ENCODE peak calls at places on chromosome 20, in seven cellular contexts. F is heart right ventricle; I is upper lobe of right lung; D is effector memory CD4-positive, alpha-beta T cell; E is PC-9; U is CD4-positive, alpha-beta memory T cell; G is CD8-positive, alpha-beta memory T cell. L is an unnamed sample. For H3K4me1, the result is how much of the 10 kb centered on the place peaks cover.

GRCh38 chr20:35699914-35700624 is 864 bp downstream of the ROMO1 start:
- DNase-seq in I (no peak), G (no peak), D (no peak), E (no peak), U (no peak), F (no peak), L (no peak)

GRCh38 chr20:31843288-31843687 is 2.1 kb downstream of the FOXS1 start:
- DNase-seq in U (no peak), E (no peak), D (no peak), F (no peak), G (no peak), I (no peak), L (no peak)

GRCh38 chr20:50149481-50150254 is 3.9 kb downstream of the PEDS1 start:
- DNase-seq in U (no peak), G (no peak), E (no peak), D (no peak), I (no peak), F (no peak), L (no peak)

GRCh38 chr20:34516874-34517542 is 786 bp downstream of the DYNLRB1 start:
- DNase-seq in F (no peak), E (no peak), U (peak), D (peak), I (peak), G (peak), L (no peak)

GRCh38 chr20:11905460-11906150 is 12.1 kb upstream of the BTBD3 start:
- DNase-seq in E (no peak), F (no peak), I (no peak), U (no peak), D (no peak), G (no peak), L (no peak)

GRCh38 chr20:14902432-14903089 is 565.1 kb upstream of the FLRT3 start:
- DNase-seq in G (no peak), E (no peak), I (no peak), D (no peak), F (no peak), U (no peak), L (no peak)

GRCh38 chr20:9686001-9686400 is 152.9 kb downstream of the PAK5 start:
- DNase-seq in F (no peak), G (no peak), E (no peak), I (no peak), U (no peak), D (no peak), L (no peak)

GRCh38 chr20:63463400-63464288 is 8.8 kb downstream of the KCNQ2 start:
- DNase-seq in G (no peak), D (no peak), F (no peak), I (no peak), E (no peak), U (no peak), L (no peak)

GRCh38 chr20:1328680-1329330 is at the start of gene SDCBP2:
- DNase-seq in E (peak), F (peak), I (peak), G (no peak), D (no peak), U (no peak), L (no peak)

GRCh38 chr20:10047427-10047826 is 12.6 kb downstream of the ANKEF1 start:
- DNase-seq in E (no peak), I (no peak), D (no peak), U (no peak), G (no peak), F (no peak), L (no peak)

GRCh38 chr20:23118766-23119165 is 32.6 kb upstream of the CD93 start:
- DNase-seq in G (no peak), D (no peak), E (no peak), U (no peak), F (no peak), I (peak), L (no peak)

GRCh38 chr20:23116301-23117089 is 30.4 kb upstream of the CD93 start:
- DNase-seq in G (no peak), U (no peak), E (no peak), F (no peak), D (no peak), I (peak), L (peak)

GRCh38 chr20:23119456-23120216 is 33.5 kb upstream of the CD93 start:
- DNase-seq in U (no peak), I (peak), D (no peak), G (no peak), F (no peak), E (no peak), L (no peak)

GRCh38 chr20:23118144-23118543 is 32.0 kb upstream of the CD93 start:
- DNase-seq in D (no peak), G (no peak), U (no peak), E (no peak), I (peak), F (no peak), L (no peak)

DNA sequence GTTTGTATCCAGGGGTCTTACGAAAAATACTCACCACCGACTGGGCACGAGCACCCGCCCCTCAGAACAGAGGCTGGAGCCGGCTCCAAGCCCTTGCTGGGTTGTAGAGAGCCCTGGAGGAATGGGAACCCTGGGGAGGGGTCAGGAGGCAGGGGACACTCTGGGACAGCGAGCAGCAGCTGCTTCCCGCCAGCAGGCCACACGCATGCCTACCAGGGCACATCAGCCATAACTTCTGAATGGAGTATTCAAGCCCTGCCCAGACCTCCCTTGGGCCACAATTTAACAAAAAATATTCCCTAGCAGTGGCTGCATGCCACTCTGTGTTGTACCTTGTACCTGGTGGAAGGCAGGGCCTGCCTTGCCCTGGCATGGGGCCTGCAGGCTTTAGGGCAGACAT is 31.6 kb upstream of the CD93 start:
- DNase-seq in F (no peak), U (no peak), D (no peak), G (no peak), E (no peak), I (peak), L (no peak)
- H3K4me1 ChIP-seq in F (half or more), U (under half), D (under half), G (under half), E (under half), I (under half), L (under half)

GRCh38 chr20:53613748-53614147 is 20.1 kb upstream of the ZNF217 start:
- DNase-seq in G (no peak), U (no peak), I (no peak), F (no peak), E (no peak), D (no peak), L (no peak)

GRCh38 chr20:53622247-53623114 is 28.8 kb upstream of the ZNF217 start:
- DNase-seq in I (no peak), E (no peak), F (no peak), D (no peak), G (no peak), U (no peak), L (no peak)

GRCh38 chr20:53623127-53623453 is 29.5 kb upstream of the ZNF217 start:
- DNase-seq in I (no peak), G (no peak), U (no peak), D (no peak), F (no peak), E (no peak), L (no peak)

GRCh38 chr20:53621482-53622246 is 28.0 kb upstream of the ZNF217 start:
- DNase-seq in I (peak), D (no peak), G (no peak), U (no peak), F (peak), E (peak), L (peak)

GRCh38 chr20:53617791-53618489 is 24.3 kb upstream of the ZNF217 start:
- DNase-seq in E (peak), D (no peak), G (no peak), U (no peak), F (no peak), I (no peak), L (no peak)
- H3K4me1 ChIP-seq in E (under half), D (under half), G (under half), U (under half), F (under half), I (under half), L (under half)

DNA sequence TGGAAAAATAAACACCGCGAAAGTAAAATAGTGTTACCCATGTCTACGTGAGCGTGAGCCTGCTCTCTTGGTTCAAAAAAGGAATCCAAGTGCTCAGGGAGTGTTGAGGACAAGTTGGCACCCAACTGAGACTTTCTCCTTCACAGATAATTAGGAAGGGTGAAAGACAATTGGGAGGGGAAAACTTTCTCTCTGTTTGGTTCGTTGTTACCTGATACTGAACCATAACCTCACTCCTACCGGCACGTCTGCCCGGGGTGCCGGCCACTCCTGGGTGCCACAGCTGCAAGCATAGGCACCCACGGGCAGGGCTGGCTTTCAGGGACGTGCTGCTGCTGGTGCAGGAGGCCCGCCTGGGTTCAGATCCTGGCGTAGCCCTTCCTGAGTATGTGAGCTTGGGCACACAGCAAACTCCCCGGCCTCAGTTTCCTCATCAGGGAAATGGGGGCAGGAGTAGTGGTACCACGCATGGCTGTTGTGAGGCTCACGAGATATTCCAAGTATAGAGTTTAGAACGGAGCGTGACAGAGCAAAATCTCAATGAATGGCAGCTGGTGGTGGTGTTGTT is 38.2 kb upstream of the PMEPA1 start:
- DNase-seq in U (no peak), E (no peak), F (peak), I (no peak), G (no peak), D (no peak), L (no peak)
- H3K4me1 ChIP-seq in U (under half), E (under half), F (under half), I (under half), G (under half), D (under half), L (under half)

GRCh38 chr20:22387452-22387851 is 196.9 kb downstream of the FOXA2 start:
- DNase-seq in I (no peak), D (no peak), U (no peak), F (no peak), G (no peak), E (no peak), L (no peak)
- H3K4me1 ChIP-seq in I (under half), D (under half), U (under half), F (under half), G (under half), E (half or more), L (half or more)

GRCh38 chr20:53657289-53657678 is 63.6 kb upstream of the ZNF217 start:
- DNase-seq in F (no peak), U (no peak), D (no peak), I (no peak), E (no peak), G (no peak), L (no peak)
- H3K4me1 ChIP-seq in F (half or more), U (half or more), D (under half), I (under half), E (half or more), G (half or more), L (half or more)

GRCh38 chr20:19981091-19981490 is 36.1 kb upstream of the NAA20 start:
- DNase-seq in U (no peak), I (no peak), F (no peak), D (no peak), E (peak), G (no peak), L (no peak)
- H3K4me1 ChIP-seq in U (under half), I (half or more), F (half or more), D (under half), E (under half), G (under half), L (half or more)

GRCh38 chr20:47358672-47359532 is 2.4 kb upstream of the ZMYND8 start:
- DNase-seq in U (no peak), F (peak), E (peak), I (peak), D (no peak), G (no peak), L (no peak)

GRCh38 chr20:47358052-47358671 is 1.7 kb upstream of the ZMYND8 start:
- DNase-seq in U (no peak), D (no peak), I (no peak), E (no peak), F (peak), G (no peak), L (no peak)

GRCh38 chr20:47356220-47356525 is 326 bp downstream of the ZMYND8 start:
- DNase-seq in U (no peak), G (no peak), F (no peak), E (no peak), D (no peak), I (no peak), L (no peak)

GRCh38 chr20:47356526-47357295 is at the start of gene ZMYND8:
- DNase-seq in E (peak), I (peak), G (peak), F (peak), D (peak), U (peak), L (peak)

DNA sequence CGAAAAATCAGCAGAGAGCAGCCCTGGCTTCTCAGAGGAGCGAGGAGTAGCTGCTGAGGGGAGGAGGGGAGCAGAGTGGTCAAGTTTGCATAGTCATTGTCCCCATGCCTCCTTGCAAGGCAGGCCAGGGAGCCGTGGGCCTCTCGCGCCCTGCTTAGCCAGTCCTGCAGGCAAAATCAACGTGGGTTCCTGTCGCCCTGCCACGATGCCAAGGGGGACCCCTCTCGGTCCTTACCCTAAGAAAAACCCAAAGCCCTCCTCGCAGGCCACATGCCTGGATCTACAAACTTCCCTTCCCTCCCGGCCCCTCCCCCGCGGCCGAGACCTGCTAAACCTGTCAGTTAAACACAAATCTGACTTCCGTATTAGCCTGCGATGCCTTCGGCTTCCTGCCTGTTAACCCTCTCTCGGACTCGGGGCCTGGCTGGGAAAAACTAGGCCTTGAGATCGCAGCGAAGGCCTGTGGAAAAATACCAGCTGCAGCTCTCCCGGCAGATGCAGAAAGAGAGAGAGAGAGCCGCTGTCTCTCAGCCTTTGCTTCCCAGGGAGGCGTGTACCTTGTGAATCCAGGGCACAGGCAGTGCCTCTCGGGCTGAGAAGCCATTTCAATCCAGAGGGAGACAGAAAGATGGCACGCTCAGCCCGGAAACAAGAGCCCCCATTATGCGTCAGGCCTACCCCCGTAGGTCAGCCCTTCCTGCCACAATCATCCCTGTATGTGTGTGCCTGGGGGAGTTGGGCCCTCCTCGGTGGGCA is 975 bp upstream of the ZMYND8 start:
- DNase-seq in G (peak), I (peak), E (peak), D (peak), F (peak), U (peak), L (no peak)
- H3K4me1 ChIP-seq in G (half or more), I (half or more), E (half or more), D (under half), F (half or more), U (half or more), L (half or more)

GRCh38 chr20:36856196-36856595 is 19.7 kb upstream of the TLDC2 start:
- DNase-seq in D (no peak), G (no peak), U (no peak), F (no peak), I (no peak), E (no peak), L (no peak)

GRCh38 chr20:36852187-36852586 is 23.8 kb upstream of the TLDC2 start:
- DNase-seq in I (no peak), D (no peak), G (no peak), F (no peak), E (no peak), U (no peak), L (no peak)

GRCh38 chr20:36855241-36855657 is 20.7 kb upstream of the TLDC2 start:
- DNase-seq in U (no peak), G (no peak), F (no peak), I (no peak), D (no peak), E (no peak), L (no peak)

GRCh38 chr20:36856691-36857635 is 19.0 kb upstream of the TLDC2 start:
- DNase-seq in F (peak), I (no peak), U (peak), D (no peak), E (no peak), G (no peak), L (no peak)

DNA sequence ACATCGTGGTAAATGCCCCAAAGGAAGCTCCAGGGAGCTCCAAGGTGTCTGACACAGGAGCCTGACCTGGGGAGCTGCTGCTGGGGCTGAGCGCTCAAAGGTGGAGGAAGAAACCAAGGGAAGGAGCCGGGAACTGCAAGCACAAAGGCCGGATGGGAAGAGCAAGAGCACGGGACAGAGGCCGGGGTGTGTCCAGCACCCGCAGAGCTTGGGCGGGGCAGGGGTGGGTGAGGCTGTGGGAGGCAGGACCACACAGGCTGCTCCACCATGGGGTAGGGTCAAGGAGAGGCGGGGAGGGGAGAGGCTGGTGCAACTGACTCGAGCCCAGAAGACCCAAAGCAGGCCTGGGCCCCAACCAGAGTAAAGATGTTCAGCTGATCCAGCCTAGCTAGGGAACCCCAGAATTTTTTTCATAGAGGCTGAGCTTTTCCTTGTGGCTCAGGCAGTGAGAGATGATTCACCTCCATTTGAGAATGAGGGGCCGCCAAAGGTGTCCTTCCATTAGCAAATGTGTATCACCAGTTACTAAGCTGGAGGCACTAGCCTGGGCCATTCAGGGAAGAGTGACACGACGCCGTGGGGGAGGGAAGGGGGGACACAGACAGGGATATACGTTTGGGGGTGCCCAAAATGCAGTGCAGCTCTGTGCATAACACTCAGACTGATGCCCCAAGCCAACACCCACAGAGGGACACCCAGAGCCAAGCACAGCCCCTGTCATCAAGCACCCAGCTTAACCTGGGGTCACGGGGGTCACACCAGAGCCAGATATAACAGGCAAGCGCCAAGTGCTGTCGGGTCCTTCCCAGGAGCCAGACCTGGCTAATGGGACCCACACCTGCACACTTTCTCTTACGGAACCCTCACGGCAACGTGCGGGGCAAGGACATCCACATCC is 21.3 kb upstream of the TLDC2 start:
- DNase-seq in I (no peak), G (no peak), D (no peak), F (peak), U (no peak), E (no peak), L (no peak)
- H3K4me1 ChIP-seq in I (half or more), G (under half), D (under half), F (half or more), U (under half), E (under half), L (half or more)

DNA sequence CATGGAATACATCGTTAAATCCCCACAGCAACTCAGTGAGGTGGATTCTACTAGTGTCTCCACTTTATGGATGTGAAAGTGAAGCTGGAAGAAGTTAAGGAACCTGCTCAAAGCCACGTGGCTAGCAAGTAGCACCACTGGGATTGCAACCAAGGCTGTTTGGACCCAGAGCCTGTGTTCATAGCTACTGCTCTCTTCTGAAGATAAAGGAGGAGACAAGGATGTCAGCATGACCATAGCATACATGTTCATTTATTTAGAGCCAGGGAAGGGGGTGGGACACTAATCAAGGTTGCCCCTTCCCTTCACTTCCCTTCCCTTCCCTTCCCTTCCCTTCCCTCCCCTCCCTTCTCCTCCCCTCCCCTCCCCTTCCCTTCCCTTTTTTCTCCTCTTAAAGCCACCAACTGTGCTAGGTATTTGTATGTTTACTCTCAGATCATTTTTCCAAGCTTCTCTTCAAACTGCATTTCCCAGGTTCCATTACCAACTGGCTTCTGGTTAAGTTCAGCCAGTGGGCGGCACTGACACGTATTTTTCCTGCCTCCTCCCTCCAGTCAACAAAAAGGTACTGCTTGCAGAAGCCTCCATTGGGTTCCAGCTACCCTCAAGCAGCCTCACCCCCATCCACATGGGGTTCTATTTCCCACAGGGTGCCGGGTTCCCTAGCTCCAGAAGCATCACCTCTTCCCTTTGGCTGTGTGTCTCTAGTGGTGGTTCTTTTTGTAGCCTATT is 134.9 kb downstream of the BCAS1 start:
- DNase-seq in G (no peak), D (no peak), I (no peak), U (no peak), E (no peak), F (no peak), L (no peak)
- H3K4me1 ChIP-seq in G (under half), D (under half), I (under half), U (under half), E (under half), F (half or more), L (under half)